ENCODE peak calls at places on chromosomes 12 and 14, in eight cellular contexts. C, U, N, D, R, V, O and K are unnamed samples.

GRCh38 chr12:55816876-55817351 is 610 bp downstream of the SARNP start:
- DNase-seq in R (no peak), C (peak; percentile 26), O (no peak), U (no peak), D (no peak), N (peak; percentile 57), V (no peak), K (no peak)

GRCh38 chr14:73255693-73256225 is 18.5 kb downstream of the PAPLN start:
- DNase-seq in D (no peak), V (no peak), C (no peak), N (no peak), R (peak; percentile 19), O (no peak), U (no peak), K (no peak)

GRCh38 chr12:27680638-27681037 is 15.6 kb upstream of the REP15 start:
- DNase-seq in C (no peak), D (no peak), V (no peak), U (no peak), N (no peak), R (no peak), O (no peak), K (no peak)

GRCh38 chr12:70245458-70245857 is 2.2 kb downstream of the CNOT2 start:
- DNase-seq in D (no peak), N (no peak), U (no peak), V (no peak), O (no peak), R (no peak), C (no peak), K (no peak)

GRCh38 chr12:619346-619745 is 43.9 kb downstream of the NINJ2 start:
- DNase-seq in D (no peak), O (no peak), N (no peak), R (no peak), U (peak; percentile 77), V (no peak), C (no peak), K (no peak)

GRCh38 chr14:97692084-97692483 is 894.9 kb downstream of the VRK1 start:
- DNase-seq in C (no peak), O (no peak), V (no peak), D (no peak), N (no peak), R (no peak), U (no peak), K (no peak)

GRCh38 chr12:2643736-2644135 is 151.0 kb upstream of the FKBP4 start:
- DNase-seq in V (peak; percentile 13), U (no peak), N (no peak), R (no peak), D (no peak), C (no peak), O (no peak), K (no peak)

GRCh38 chr14:74324945-74325361 is 22.2 kb upstream of the ABCD4 start:
- DNase-seq in C (peak; percentile 38), U (no peak), V (no peak), D (no peak), O (no peak), N (peak; percentile 65), R (no peak), K (no peak)

GRCh38 chr14:54102530-54102929 is 145.9 kb upstream of the BMP4 start:
- DNase-seq in V (no peak), O (no peak), U (no peak), R (no peak), C (no peak), N (no peak), D (no peak), K (no peak)

GRCh38 chr12:132449565-132450390 is 40.2 kb upstream of the FBRSL1 start:
- DNase-seq in O (peak; percentile 13), N (no peak), R (no peak), C (no peak), D (no peak), V (no peak), U (no peak), K (peak; percentile 81)

GRCh38 chr12:18340186-18340585 is 78.9 kb downstream of the PIK3C2G start:
- DNase-seq in O (no peak), U (no peak), V (no peak), R (no peak), N (no peak), D (no peak), C (no peak), K (no peak)

GRCh38 chr12:65649126-65649525 is 175.2 kb upstream of the HMGA2 start:
- DNase-seq in N (peak; percentile 72), O (no peak), U (no peak), R (no peak), D (no peak), V (peak; percentile 24), C (peak; percentile 100), K (no peak)

GRCh38 chr12:29200586-29200985 is 51.5 kb downstream of the FAR2 start:
- DNase-seq in O (no peak), N (no peak), C (no peak), R (no peak), V (no peak), U (no peak), D (no peak), K (no peak)

GRCh38 chr12:113088971-113089756 is 32.6 kb downstream of the DTX1 start:
- DNase-seq in O (no peak), V (no peak), N (no peak), C (no peak), R (no peak), D (no peak), U (no peak), K (peak; percentile 54)

GRCh38 chr12:51746416-51746815 is 102.1 kb downstream of the FIGNL2 start:
- DNase-seq in V (no peak), U (no peak), C (no peak), D (no peak), R (no peak), N (no peak), O (no peak), K (no peak)

GRCh38 chr12:119179335-119180021 is 747 bp downstream of the HSPB8 start:
- DNase-seq in D (peak; percentile 73), C (peak; percentile 70), V (peak; percentile 41), N (peak; percentile 64), O (peak; percentile 35), U (peak; percentile 74), R (no peak), K (no peak)

GRCh38 chr12:57262126-57262822 is 11.3 kb upstream of the STAC3 start:
- DNase-seq in N (no peak), U (no peak), R (no peak), C (no peak), O (no peak), V (no peak), D (no peak), K (no peak)

GRCh38 chr12:27841392-27841882 is 61.4 kb upstream of the MANSC4 start:
- DNase-seq in C (peak; percentile 24), D (no peak), U (no peak), O (no peak), N (no peak), R (no peak), V (no peak), K (no peak)

GRCh38 chr14:92633724-92634123 is 114.7 kb downstream of the LGMN start:
- DNase-seq in R (no peak), O (no peak), U (no peak), N (no peak), C (peak; percentile 78), V (no peak), D (no peak), K (no peak)

GRCh38 chr14:22547309-22547947 is 41.6 kb downstream of the DAD1 start:
- DNase-seq in V (no peak), R (no peak), O (no peak), C (no peak), N (no peak), D (no peak), U (peak; percentile 42), K (no peak)

GRCh38 chr12:114835031-114835430 is 151.1 kb upstream of the TBX3 start:
- DNase-seq in V (no peak), C (peak; percentile 85), R (no peak), U (no peak), N (no peak), D (no peak), O (no peak), K (no peak)

GRCh38 chr12:113467514-113468364 is 3.9 kb downstream of the LHX5 start:
- DNase-seq in V (no peak), D (no peak), N (no peak), R (no peak), U (no peak), O (no peak), C (no peak), K (no peak)

GRCh38 chr14:52961060-52961639 is 10.3 kb upstream of the FERMT2 start:
- DNase-seq in O (peak; percentile 33), D (peak; percentile 63), R (peak; percentile 54), U (peak; percentile 60), C (peak; percentile 68), V (peak; percentile 67), N (peak; percentile 73), K (peak; percentile 24)

GRCh38 chr12:11779286-11779685 is 129.8 kb downstream of the ETV6 start:
- DNase-seq in V (no peak), O (no peak), N (no peak), U (no peak), R (no peak), C (peak; percentile 78), D (no peak), K (no peak)

GRCh38 chr14:20682127-20682434 is 2.3 kb upstream of the RNASE4 start:
- DNase-seq in D (no peak), R (no peak), V (no peak), O (no peak), C (no peak), U (no peak), N (no peak), K (no peak)
- TF ChIP-seq POLR2A in D (no peak), R (no peak), V (no peak), O (no peak), C (no peak), U (no peak), N (no peak), K (no peak)

GRCh38 chr14:58501214-58501816 is 73.8 kb downstream of the KIAA0586 start:
- DNase-seq in R (no peak), U (no peak), N (peak; percentile 21), O (no peak), V (peak; percentile 20), D (peak; percentile 27), C (peak; percentile 88), K (no peak)
- TF ChIP-seq CTCF in R (peak; percentile 80), U (peak; percentile 75), N (peak; percentile 90), O (peak; percentile 83), V (peak; percentile 80), D (peak; percentile 80), C (peak; percentile 93), K (peak; percentile 71)

GRCh38 chr12:64566122-64566521 is 44.2 kb upstream of the RASSF3 start:
- DNase-seq in C (peak; percentile 47), R (no peak), O (no peak), V (no peak), D (no peak), U (no peak), N (no peak), K (no peak)
- H3K27ac ChIP-seq in C (peak overlapping the region; percentile 30), R (no peak overlapping the region), O (no peak overlapping the region), V (no peak overlapping the region), D (no peak overlapping the region), U (no peak overlapping the region), N (no peak overlapping the region), K (no peak overlapping the region)

DNA sequence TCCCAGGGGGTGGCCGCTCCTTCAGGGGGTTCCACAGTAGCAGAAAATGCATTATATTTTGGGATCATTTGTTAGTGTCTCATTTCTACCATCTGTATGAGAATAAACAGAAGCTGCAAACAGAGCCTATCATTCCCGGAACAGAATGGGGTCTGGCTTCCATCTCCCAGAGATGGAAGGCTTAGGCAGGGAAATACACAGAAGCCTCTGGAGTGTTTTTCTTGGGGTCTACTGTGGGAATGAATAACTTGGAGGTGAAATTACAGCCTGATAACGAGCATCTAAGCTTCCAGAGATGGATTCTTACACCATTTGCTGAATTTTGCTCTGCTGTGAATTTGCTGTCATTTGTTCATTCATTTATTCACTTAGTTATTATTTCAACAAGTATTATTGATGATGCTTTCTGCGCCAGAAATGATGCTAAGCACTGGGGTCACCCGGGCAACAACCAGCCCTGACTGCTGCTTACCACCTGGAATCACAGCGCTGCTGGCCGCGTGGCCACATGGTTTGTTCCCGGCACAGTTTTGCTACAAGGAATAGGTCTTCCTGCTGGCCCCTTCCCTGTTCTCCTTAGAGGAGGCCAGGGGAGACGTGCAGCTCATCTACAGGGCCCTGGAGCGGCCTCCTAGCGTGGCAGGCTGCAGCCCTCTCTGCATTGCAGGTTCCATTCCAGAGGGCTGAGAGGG is 6.9 kb downstream of the JDP2 start:
- DNase-seq in R (no peak), U (no peak), C (no peak), N (no peak), V (no peak), O (no peak), D (no peak), K (no peak)
- TF ChIP-seq POLR2A in R (no peak), U (no peak), C (no peak), N (no peak), V (no peak), O (no peak), D (no peak), K (no peak)